ENCODE peak calls at places on chromosomes 16 and 17, in six cellular contexts. K is epithelial cell of esophagus; A is NCI-H2081; P is neuronal stem cell; S is transverse colon; G is effector CD4-positive, alpha-beta T cell. E is an unnamed sample.

GRCh38 chr16:30767767-30768465 is 5.8 kb downstream of the RNF40 start:
- DNase-seq in S (no peak), P (no peak), G (no peak), A (no peak), K (no peak), E (no peak)

GRCh38 chr17:64133546-64134215 is 3.7 kb upstream of the ERN1 start:
- DNase-seq in S (no peak), K (peak; percentile 71), P (peak; percentile 49), G (no peak), A (peak; percentile 73), E (peak; percentile 71)

GRCh38 chr16:50068550-50068949 is 2.8 kb downstream of the HEATR3 start:
- DNase-seq in P (no peak), A (no peak), G (no peak), S (no peak), K (no peak), E (no peak)

GRCh38 chr17:72407336-72408121 is 286.7 kb downstream of the SOX9 start:
- DNase-seq in P (no peak), K (peak; percentile 88), S (peak; percentile 77), A (peak; percentile 94), G (no peak), E (peak; percentile 90)

GRCh38 chr17:348692-349425 is 3.7 kb downstream of the RPH3AL start:
- DNase-seq in P (no peak), S (peak; percentile 72), G (no peak), K (peak; percentile 32), A (peak; percentile 20), E (no peak)

GRCh38 chr17:42679001-42679491 is 2.3 kb upstream of the PLEKHH3 start:
- DNase-seq in P (no peak), A (peak; percentile 89), G (no peak), S (peak; percentile 76), K (peak; percentile 79), E (no peak)

GRCh38 chr17:59437766-59438165 is 106.3 kb downstream of the YPEL2 start:
- DNase-seq in A (no peak), G (no peak), P (no peak), S (no peak), K (no peak), E (no peak)

GRCh38 chr16:86479419-86479818 is 30.9 kb upstream of the FOXF1 start:
- DNase-seq in S (no peak), P (no peak), A (no peak), G (no peak), K (no peak), E (no peak)

GRCh38 chr17:48641541-48642058 is 15.4 kb upstream of the HOXB9 start:
- DNase-seq in P (no peak), G (no peak), S (no peak), K (no peak), A (no peak), E (no peak)

GRCh38 chr17:51819341-51819740 is 339.2 kb downstream of the CA10 start:
- DNase-seq in G (no peak), S (no peak), P (no peak), K (no peak), A (no peak), E (no peak)

GRCh38 chr16:31202402-31203385 is at the start of gene PYCARD:
- DNase-seq in S (peak; percentile 82), A (no peak), K (peak; percentile 49), G (no peak), P (no peak), E (no peak)

GRCh38 chr16:83899272-83899897 is 470 bp downstream of the MLYCD start:
- DNase-seq in A (peak; percentile 26), S (peak; percentile 67), G (peak; percentile 18), K (peak; percentile 63), P (peak; percentile 51), E (no peak)

GRCh38 chr17:31506517-31506916 is 115.0 kb downstream of the RAB11FIP4 start:
- DNase-seq in S (no peak), K (no peak), G (no peak), P (no peak), A (no peak), E (no peak)

GRCh38 chr17:46769531-46770438 is 48.7 kb downstream of the WNT3 start:
- DNase-seq in G (no peak), A (no peak), S (no peak), K (no peak), P (no peak), E (no peak)

GRCh38 chr16:72789921-72790320 is 258.0 kb downstream of the ZFHX3 start:
- DNase-seq in G (no peak), K (no peak), S (no peak), A (no peak), P (no peak), E (no peak)

GRCh38 chr16:19479302-19479721 is 42.6 kb downstream of the GDE1 start:
- DNase-seq in G (no peak), P (no peak), S (no peak), A (no peak), K (no peak), E (no peak)

GRCh38 chr16:19073344-19073743 is 5.9 kb downstream of the COQ7 start:
- DNase-seq in A (no peak), K (no peak), P (no peak), S (no peak), G (no peak), E (no peak)

E was measured in osteocyte.